ENCODE peak calls at places on chromosomes 7 and 10, in five cellular contexts. E is CD4-positive, alpha-beta T cell; L is Calu3; G is MCF 10A; V is uterus. O is an unnamed sample.

GRCh38 chr10:23095966-23096813 is 811 bp downstream of the MSRB2 start:
- DNase-seq in E (peak; percentile 43), L (no peak), G (peak; percentile 46), V (peak; percentile 53), O (peak; percentile 28)

GRCh38 chr7:5005066-5005465 is 40.6 kb upstream of the RBAK start:
- DNase-seq in E (no peak), L (no peak), G (peak; percentile 42), V (no peak), O (no peak)

GRCh38 chr7:111357691-111358090 is 204.6 kb downstream of the IMMP2L start:
- DNase-seq in E (no peak), L (peak; percentile 25), G (peak; percentile 73), V (no peak), O (no peak)

GRCh38 chr7:45525057-45525456 is 49.1 kb upstream of the ADCY1 start:
- DNase-seq in E (no peak), L (no peak), G (no peak), V (no peak), O (no peak)

GRCh38 chr10:107031981-107032699 is 132.4 kb downstream of the SORCS1 start:
- DNase-seq in E (no peak), L (no peak), G (peak; percentile 13), V (no peak), O (no peak)

GRCh38 chr7:157692156-157693011 is 355.6 kb downstream of the DNAJB6 start:
- DNase-seq in E (peak; percentile 32), L (no peak), G (no peak), V (no peak), O (no peak)

GRCh38 chr7:100901921-100902332 is 6.2 kb upstream of the ACHE start:
- DNase-seq in E (no peak), L (no peak), G (no peak), V (no peak), O (no peak)

GRCh38 chr10:72417971-72418370 is 63.3 kb upstream of the DNAJB12 start:
- DNase-seq in E (no peak), L (no peak), G (no peak), V (no peak), O (no peak)

GRCh38 chr10:29482591-29483421 is 152.0 kb downstream of the SVIL start:
- DNase-seq in E (no peak), L (no peak), G (no peak), V (no peak), O (no peak)

GRCh38 chr7:116863168-116863670 is 832 bp downstream of the CAPZA2 start:
- DNase-seq in E (no peak), L (peak; percentile 9), G (peak; percentile 31), V (peak; percentile 23), O (no peak)

GRCh38 chr7:85065888-85066485 is 120.9 kb downstream of the SEMA3D start:
- DNase-seq in E (no peak), L (no peak), G (no peak), V (no peak), O (no peak)

GRCh38 chr10:13865758-13866491 is 279.2 kb downstream of the PRPF18 start:
- DNase-seq in E (no peak), L (peak; percentile 44), G (peak; percentile 68), V (no peak), O (no peak)

GRCh38 chr7:20797174-20798080 is 10.7 kb upstream of the SP8 start:
- DNase-seq in E (no peak), L (no peak), G (no peak), V (no peak), O (no peak)

GRCh38 chr7:97390915-97391593 is 273.6 kb downstream of the SDHAF3 start:
- DNase-seq in E (no peak), L (no peak), G (no peak), V (no peak), O (no peak)

GRCh38 chr10:649798-650690 is 39.4 kb downstream of the DIP2C start:
- DNase-seq in E (no peak), L (peak; percentile 83), G (no peak), V (peak; percentile 52), O (no peak)

GRCh38 chr10:35493196-35494118 is 111.7 kb upstream of the GJD4 start:
- DNase-seq in E (no peak), L (peak; percentile 24), G (peak; percentile 53), V (no peak), O (no peak)

GRCh38 chr10:5594271-5595036 is 69.7 kb downstream of the CALML3 start:
- DNase-seq in E (no peak), L (no peak), G (no peak), V (no peak), O (no peak)

GRCh38 chr7:83796760-83797159 is 147.8 kb upstream of the SEMA3E start:
- DNase-seq in E (no peak), L (no peak), G (no peak), V (no peak), O (no peak)

GRCh38 chr10:96618648-96619047 is 31.8 kb upstream of the TM9SF3 start:
- DNase-seq in E (no peak), L (no peak), G (peak; percentile 60), V (peak; percentile 30), O (no peak)

GRCh38 chr10:31352436-31353226 is 33.6 kb downstream of the ZEB1 start:
- DNase-seq in E (no peak), L (no peak), G (no peak), V (no peak), O (no peak)

GRCh38 chr10:86100581-86101061 is 266.0 kb downstream of the GRID1 start:
- DNase-seq in E (no peak), L (peak; percentile 10), G (peak; percentile 46), V (no peak), O (no peak)

GRCh38 chr10:43384252-43385221 is 13.1 kb downstream of the FXYD4 start:
- DNase-seq in E (no peak), L (no peak), G (no peak), V (no peak), O (no peak)

GRCh38 chr10:21823617-21824016 is 179.9 kb downstream of the DNAJC1 start:
- DNase-seq in E (no peak), L (no peak), G (no peak), V (no peak), O (no peak)

GRCh38 chr10:132438091-132439024 is 41.4 kb downstream of the PWWP2B start:
- DNase-seq in E (no peak), L (no peak), G (no peak), V (no peak), O (no peak)

GRCh38 chr7:155198901-155199845 is 98.5 kb upstream of the INSIG1 start:
- DNase-seq in E (no peak), L (no peak), G (peak; percentile 14), V (no peak), O (no peak)

GRCh38 chr7:2811476-2812118 is 32.5 kb downstream of the GNA12 start:
- DNase-seq in E (no peak), L (no peak), G (peak; percentile 93), V (peak; percentile 47), O (no peak)

GRCh38 chr7:98148607-98149006 is 41.9 kb downstream of the LMTK2 start:
- DNase-seq in E (no peak), L (no peak), G (no peak), V (no peak), O (no peak)

GRCh38 chr7:12770227-12770975 is 83.0 kb downstream of the ARL4A start:
- DNase-seq in E (no peak), L (no peak), G (peak; percentile 24), V (no peak), O (no peak)

GRCh38 chr10:59885430-59886134 is 20.8 kb downstream of the CCDC6 start:
- DNase-seq in E (no peak), L (no peak), G (no peak), V (no peak), O (no peak)

GRCh38 chr7:88203401-88203800 is 16.4 kb downstream of the SRI start:
- DNase-seq in E (no peak), L (no peak), G (no peak), V (no peak), O (no peak)

GRCh38 chr10:67606572-67606971 is 89.4 kb downstream of the CTNNA3 start:
- DNase-seq in E (no peak), L (no peak), G (peak; percentile 86), V (no peak), O (no peak)

DNA sequence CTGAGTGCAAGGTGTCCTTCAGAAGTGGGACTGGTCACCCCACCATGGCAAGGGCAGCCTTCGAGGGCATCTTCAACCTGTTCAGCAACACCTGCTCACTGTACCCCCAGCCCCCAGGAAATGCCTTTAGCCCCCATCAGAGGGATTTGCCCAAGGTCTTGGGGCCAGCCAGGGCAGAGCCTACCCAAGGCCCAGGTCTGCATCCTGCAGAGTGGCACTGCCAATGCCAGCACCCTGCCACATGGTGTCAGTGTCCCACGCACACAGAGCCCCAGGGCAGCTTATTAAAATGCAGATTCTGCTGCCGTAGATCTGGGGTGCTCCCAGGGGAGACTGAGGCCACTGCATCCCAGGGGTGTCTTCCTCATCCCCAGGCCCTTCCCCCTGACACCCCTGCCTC is 106.2 kb upstream of the KCTD7 start:
- DNase-seq in E (no peak), L (peak; percentile 28), G (no peak), V (no peak), O (no peak)
- TF ChIP-seq CTCF in E (no peak), L (no peak), G (peak; percentile 25), V (no peak), O (no peak)

GRCh38 chr10:103492655-103493261 is 747 bp upstream of the NEURL1 start:
- DNase-seq in E (no peak), L (no peak), G (no peak), V (no peak), O (no peak)
- TF ChIP-seq CTCF in E (no peak), L (no peak), G (no peak), V (no peak), O (no peak)

GRCh38 chr10:14904316-14904732 is 25.7 kb downstream of the SUV39H2 start:
- DNase-seq in E (no peak), L (peak; percentile 30), G (peak; percentile 39), V (no peak), O (no peak)
- TF ChIP-seq CTCF in E (peak; percentile 69), L (peak; percentile 23), G (peak; percentile 39), V (peak; percentile 28), O (no peak)

GRCh38 chr10:63976538-63976937 is 455.3 kb downstream of the REEP3 start:
- DNase-seq in E (no peak), L (peak; percentile 86), G (peak; percentile 69), V (no peak), O (no peak)
- TF ChIP-seq CTCF in E (no peak), L (peak; percentile 77), G (peak; percentile 65), V (no peak), O (no peak)

DNA sequence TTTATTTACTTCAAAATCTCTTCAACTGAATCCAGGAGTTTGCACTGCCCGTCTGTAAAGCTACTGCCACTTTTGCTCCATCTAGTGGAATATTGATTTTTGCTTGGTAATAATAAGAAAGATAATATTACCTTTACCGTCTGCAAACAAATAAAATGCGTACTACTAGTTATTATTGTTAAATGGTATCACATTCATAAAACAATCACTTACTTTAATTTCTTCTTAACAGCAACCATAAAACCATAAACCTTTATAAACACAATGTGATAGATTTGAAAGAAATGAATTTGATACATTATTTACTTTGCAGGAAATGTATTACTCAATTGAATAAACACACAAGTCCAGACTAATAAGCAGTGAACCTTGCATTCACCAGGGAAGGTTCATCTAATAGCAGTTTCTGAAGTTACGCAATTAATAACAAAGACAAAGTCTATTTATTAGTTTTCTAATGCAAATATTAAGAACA is 6.4 kb downstream of the AGMO start:
- DNase-seq in E (no peak), L (no peak), G (no peak), V (no peak), O (no peak)
- TF ChIP-seq CTCF in E (no peak), L (no peak), G (no peak), V (no peak), O (no peak)